ENCODE peak calls at places on chromosomes 7 and 10, in five cellular contexts. J is endothelial cell of umbilical vein, U is GM12878, D is A549, I is HepG2. Q is an unnamed sample.

GRCh38 chr10:123413353-123413752 is 252.8 kb upstream of the GPR26 start:
- DNase-seq in J (no peak), U (no peak), I (no peak), D (no peak), Q (no peak)

GRCh38 chr7:16524332-16524731 is 2.3 kb upstream of the LRRC72 start:
- DNase-seq in D (no peak), J (no peak), U (no peak), I (no peak), Q (no peak)

GRCh38 chr7:39978252-39978934 is 28.3 kb downstream of the CDK13 start:
- DNase-seq in U (no peak), I (no peak), J (no peak), D (no peak), Q (no peak)

GRCh38 chr10:117477961-117478670 is 64.4 kb upstream of the EMX2 start:
- DNase-seq in D (peak), I (no peak), J (peak), U (no peak), Q (peak)

GRCh38 chr10:84375881-84376280 is 47.5 kb downstream of the CCSER2 start:
- DNase-seq in I (no peak), J (peak), D (no peak), U (no peak), Q (no peak)

GRCh38 chr10:46224414-46224682 is 62.4 kb upstream of the ANTXRL start:
- DNase-seq in U (no peak), J (no peak), D (no peak), I (no peak), Q (no peak)

GRCh38 chr7:21526007-21526406 is 16.8 kb upstream of the DNAH11 start:
- DNase-seq in J (peak), D (no peak), U (no peak), I (peak), Q (peak)

GRCh38 chr7:46916581-46916980 is 665.3 kb downstream of the TNS3 start:
- DNase-seq in J (no peak), D (no peak), I (no peak), U (no peak), Q (no peak)

GRCh38 chr7:131547589-131547988 is 8.8 kb downstream of the PODXL start:
- DNase-seq in I (no peak), U (no peak), D (no peak), J (no peak), Q (no peak)

GRCh38 chr7:131546583-131547111 is 9.8 kb downstream of the PODXL start:
- DNase-seq in I (peak), J (peak), U (no peak), D (no peak), Q (peak)

GRCh38 chr7:131544449-131545425 is 11.7 kb downstream of the PODXL start:
- DNase-seq in D (no peak), J (peak), I (peak), U (no peak), Q (peak)

GRCh38 chr7:131544021-131544420 is 12.4 kb downstream of the PODXL start:
- DNase-seq in I (no peak), J (no peak), U (no peak), D (no peak), Q (no peak)

DNA sequence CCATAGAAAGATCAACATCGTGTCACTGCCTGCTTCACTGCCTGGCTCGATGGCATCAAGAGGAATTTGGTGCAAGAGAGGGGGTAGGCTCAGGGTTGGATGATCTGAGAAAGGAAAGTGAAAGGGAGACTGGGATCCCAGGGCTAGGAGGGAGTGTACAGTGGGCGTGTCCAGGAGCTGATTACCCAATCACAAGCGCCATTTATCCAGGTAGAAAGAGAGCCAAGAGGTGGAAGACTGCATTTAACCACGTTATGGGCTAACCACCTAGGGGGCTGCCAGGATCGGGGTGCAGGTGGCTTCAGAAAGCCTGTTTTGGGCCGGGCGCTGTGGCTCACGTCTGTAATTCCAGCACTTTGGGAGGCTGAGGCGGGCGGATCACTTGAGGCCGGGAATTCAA is 10.3 kb downstream of the PODXL start:
- DNase-seq in I (peak), D (no peak), U (no peak), J (peak), Q (no peak)
- TF ChIP-seq MYC in I (no peak), D (no peak), U (no peak), J (no peak), Q (no peak)

GRCh38 chr10:1373287-1373686 is 317.1 kb downstream of the WDR37 start:
- DNase-seq in D (no peak), I (no peak), J (no peak), U (no peak), Q (no peak)

GRCh38 chr10:1374501-1374900 is 318.3 kb downstream of the WDR37 start:
- DNase-seq in J (no peak), I (no peak), U (no peak), D (no peak), Q (no peak)

GRCh38 chr10:1369665-1370064 is 313.5 kb downstream of the WDR37 start:
- DNase-seq in D (no peak), U (no peak), J (no peak), I (peak), Q (no peak)

GRCh38 chr10:1370298-1370697 is 314.1 kb downstream of the WDR37 start:
- DNase-seq in U (no peak), I (no peak), J (no peak), D (no peak), Q (peak)

GRCh38 chr10:1372212-1372611 is 316.0 kb downstream of the WDR37 start:
- DNase-seq in J (no peak), D (no peak), U (no peak), I (no peak), Q (no peak)
- TF ChIP-seq MYC in J (no peak), D (no peak), U (no peak), I (no peak), Q (no peak)

GRCh38 chr10:110444009-110444347 is 53.7 kb upstream of the DUSP5 start:
- DNase-seq in J (no peak), I (no peak), D (no peak), U (no peak), Q (no peak)

GRCh38 chr10:110446277-110446676 is 51.4 kb upstream of the DUSP5 start:
- DNase-seq in D (no peak), U (no peak), I (no peak), J (no peak), Q (no peak)

GRCh38 chr10:110442746-110443145 is 55.0 kb upstream of the DUSP5 start:
- DNase-seq in I (no peak), D (no peak), U (no peak), J (no peak), Q (no peak)

GRCh38 chr10:110445871-110446270 is 51.8 kb upstream of the DUSP5 start:
- DNase-seq in D (no peak), I (no peak), J (no peak), U (no peak), Q (no peak)

DNA sequence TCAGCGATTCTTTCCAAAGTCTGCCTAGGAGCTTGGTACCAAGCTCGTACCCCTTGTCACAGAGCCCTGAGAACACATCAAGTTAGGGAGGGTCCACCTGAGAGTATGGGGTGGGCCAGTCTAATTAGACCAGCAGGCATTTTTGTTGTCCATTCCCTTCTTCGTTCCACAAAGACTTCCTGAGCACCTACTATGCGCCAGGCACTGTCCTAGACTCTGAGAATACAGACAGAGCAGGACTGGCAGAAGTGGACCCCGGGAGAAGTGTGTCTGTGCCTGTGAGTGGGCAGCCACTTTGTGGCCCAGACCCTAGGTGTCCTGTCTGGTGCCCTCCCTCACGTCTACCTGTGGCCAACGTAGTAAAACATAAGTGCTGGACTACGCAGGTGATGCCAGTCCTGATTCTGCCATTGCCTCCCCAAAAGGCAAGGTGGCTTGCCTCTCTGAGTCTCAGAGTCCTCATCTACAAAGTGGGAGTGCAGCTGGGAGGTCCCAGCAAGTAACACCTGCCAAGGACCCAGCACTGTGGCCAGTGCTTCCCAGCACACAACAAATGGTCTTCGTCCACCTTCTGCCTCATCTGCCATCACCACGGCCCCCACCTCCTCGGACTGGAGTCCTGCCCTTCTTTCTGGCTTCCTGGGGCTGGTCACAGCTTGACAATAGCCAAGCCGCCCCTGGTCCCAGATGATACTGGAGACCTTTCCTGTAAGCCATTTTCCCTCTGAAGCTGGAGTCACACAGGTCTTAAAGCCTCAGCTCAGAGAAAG is 54.3 kb upstream of the DUSP5 start:
- DNase-seq in U (no peak), D (no peak), J (no peak), I (no peak), Q (no peak)
- TF ChIP-seq MYC in U (no peak), D (no peak), J (no peak), I (no peak), Q (no peak)

GRCh38 chr10:90856261-90856660 is 1.6 kb downstream of the HTR7 start:
- DNase-seq in J (no peak), U (no peak), I (no peak), D (no peak), Q (no peak)
- TF ChIP-seq MYC in J (no peak), U (no peak), I (no peak), D (no peak), Q (no peak)

GRCh38 chr10:128437786-128438350 is 311.6 kb upstream of the MKI67 start:
- DNase-seq in J (no peak), I (no peak), U (no peak), D (no peak), Q (no peak)

GRCh38 chr10:128438417-128439063 is 312.3 kb upstream of the MKI67 start:
- DNase-seq in U (no peak), J (no peak), I (no peak), D (no peak), Q (no peak)

GRCh38 chr10:128435811-128436210 is 309.6 kb upstream of the MKI67 start:
- DNase-seq in I (no peak), U (no peak), D (no peak), J (no peak), Q (no peak)

GRCh38 chr10:128443925-128444324 is 317.7 kb upstream of the MKI67 start:
- DNase-seq in J (no peak), D (no peak), U (no peak), I (no peak), Q (no peak)

GRCh38 chr10:128440513-128441160 is 314.4 kb upstream of the MKI67 start:
- DNase-seq in D (no peak), I (no peak), J (no peak), U (no peak), Q (no peak)
- TF ChIP-seq MYC in D (no peak), I (no peak), J (no peak), U (no peak), Q (no peak)

DNA sequence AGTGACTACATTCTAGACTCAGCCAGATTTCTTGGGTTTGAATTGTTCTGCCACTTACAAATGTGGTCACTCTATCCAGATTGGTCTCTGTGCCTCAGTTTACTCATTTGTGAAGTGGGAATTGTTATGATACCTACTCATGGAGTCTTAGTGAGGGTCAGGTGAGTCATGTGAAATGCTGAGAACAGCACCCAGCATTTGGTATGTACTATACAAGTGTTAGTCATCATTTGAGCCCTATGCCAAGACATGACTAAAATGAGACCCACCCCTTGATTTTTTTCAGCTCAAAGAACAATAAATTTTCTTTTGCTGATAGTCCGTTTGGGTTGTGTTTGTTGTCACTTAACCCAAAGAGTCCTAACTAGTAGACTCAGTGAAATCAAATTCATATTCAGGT is 92.8 kb downstream of the CHN2 start:
- DNase-seq in D (peak), I (no peak), J (peak), U (no peak), Q (no peak)
- TF ChIP-seq MYC in D (no peak), I (no peak), J (no peak), U (no peak), Q (no peak)

GRCh38 chr7:18685961-18686360 is 190.4 kb downstream of the HDAC9 start:
- DNase-seq in U (no peak), J (no peak), I (no peak), D (no peak), Q (no peak)
- TF ChIP-seq MYC in U (no peak), J (no peak), I (no peak), D (no peak), Q (no peak)

DNA sequence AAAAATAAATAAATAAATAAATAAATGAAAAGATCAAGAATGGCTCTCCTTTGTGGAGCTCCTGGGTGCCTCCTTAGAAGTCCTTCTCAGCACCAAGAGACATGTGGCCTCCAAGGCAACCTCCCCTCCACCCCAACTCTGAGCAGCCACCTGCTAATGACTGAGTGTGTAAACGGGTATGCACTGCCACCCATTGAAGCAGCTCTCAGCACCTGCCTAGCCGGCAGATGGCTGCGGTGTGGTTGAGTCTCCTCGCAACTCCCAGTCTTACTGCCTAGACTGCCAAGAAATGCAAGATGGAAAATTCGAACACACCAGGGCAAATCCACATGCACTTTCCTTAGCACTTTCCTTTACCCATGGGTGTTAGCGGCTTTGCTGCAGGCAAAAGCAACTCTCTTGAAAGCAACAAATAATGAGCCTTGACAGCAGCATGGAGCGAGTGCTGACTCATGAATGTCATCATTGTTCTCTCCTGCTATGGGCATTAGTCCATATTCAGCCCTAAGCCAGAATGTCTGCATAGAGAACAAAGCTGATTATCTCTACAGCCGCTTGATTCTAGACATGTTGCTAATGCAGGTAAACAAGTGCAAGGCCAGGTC is 913.9 kb upstream of the AUTS2 start:
- DNase-seq in J (no peak), D (no peak), I (no peak), U (no peak), Q (no peak)
- TF ChIP-seq MYC in J (no peak), D (no peak), I (no peak), U (no peak), Q (no peak)

DNA sequence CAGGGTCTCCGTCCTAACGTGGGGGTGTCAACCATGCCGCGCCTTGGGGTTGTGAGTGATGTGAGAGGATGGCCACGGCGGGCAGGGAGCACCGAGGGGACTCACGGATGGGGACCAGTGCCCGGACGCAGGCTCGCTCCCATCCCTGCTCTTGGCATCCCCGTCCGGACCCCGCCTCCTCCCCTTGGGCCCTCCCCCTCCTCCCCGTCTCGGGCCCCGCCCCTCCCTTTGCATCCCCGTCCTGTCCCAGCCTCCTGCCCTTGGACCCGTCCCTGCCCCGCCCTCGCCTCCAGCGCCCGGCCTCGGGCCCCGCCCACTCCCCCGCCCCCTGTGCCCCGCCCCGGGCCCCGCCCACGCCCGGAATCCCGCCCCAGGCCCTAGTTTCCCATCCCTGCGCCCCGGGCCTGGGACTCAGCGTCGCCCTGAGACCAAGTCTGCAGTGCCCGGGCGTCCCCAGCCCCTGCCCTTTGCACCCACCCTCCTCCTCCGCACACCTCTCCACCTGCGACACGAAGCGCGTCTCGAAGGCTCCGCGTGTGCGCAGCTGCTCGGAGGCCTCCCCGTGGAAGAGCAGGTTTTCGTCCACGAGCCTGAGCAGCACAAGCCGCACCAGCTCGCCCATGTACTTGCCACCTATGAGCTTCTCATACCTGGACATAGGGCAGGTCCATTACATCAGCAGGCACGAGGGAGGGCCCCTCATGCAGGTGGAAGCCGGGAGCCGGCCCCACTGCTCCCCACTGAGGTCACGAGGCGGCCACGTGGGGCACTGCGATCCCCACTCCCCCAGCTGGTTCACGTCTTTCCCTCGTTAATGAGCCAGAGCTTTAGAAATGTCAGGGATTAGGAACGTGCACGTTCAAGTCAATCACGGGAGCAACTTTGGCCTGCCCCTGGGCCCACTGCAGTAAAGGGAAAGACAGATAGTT is 5.1 kb upstream of the MYL7 start:
- DNase-seq in J (peak), U (no peak), D (peak), I (no peak), Q (peak)
- TF ChIP-seq MYC in J (no peak), U (no peak), D (no peak), I (no peak), Q (no peak)

GRCh38 chr10:119090968-119091367 is 10.4 kb upstream of the EIF3A start:
- DNase-seq in U (no peak), D (no peak), J (no peak), I (no peak), Q (peak)

GRCh38 chr10:119098576-119098975 is 5.3 kb upstream of the DENND10 start:
- DNase-seq in U (no peak), I (no peak), J (no peak), D (no peak), Q (no peak)

GRCh38 chr10:119090026-119090808 is 9.6 kb upstream of the EIF3A start:
- DNase-seq in U (no peak), I (no peak), D (no peak), J (no peak), Q (peak)

DNA sequence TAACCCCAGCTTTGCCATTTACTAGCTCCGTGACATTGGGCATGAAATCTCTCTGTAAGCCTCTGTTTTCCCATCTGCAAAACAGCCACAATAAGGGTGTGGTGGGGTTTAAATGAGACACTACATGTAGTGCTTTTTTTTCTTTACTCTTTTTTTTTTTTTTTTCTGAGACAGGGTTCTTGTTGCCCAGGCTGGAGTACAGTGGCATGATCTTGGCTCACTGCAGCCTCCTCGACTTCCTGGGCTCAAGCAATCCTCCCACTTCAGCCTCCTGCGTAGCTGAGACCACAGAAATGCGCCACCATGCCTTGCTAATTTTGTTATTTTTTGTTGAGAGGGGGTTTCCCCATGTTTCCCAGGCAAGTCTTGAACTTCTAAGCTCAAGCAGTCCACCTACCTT is 8.3 kb upstream of the DENND10 start:
- DNase-seq in J (no peak), I (no peak), U (no peak), D (no peak), Q (no peak)
- TF ChIP-seq MYC in J (no peak), I (no peak), U (no peak), D (no peak), Q (no peak)

Q was measured in NB4.